ENCODE peak calls at places on chromosomes 5 and 9, in ten cellular contexts. M is neuronal stem cell; S is AG09309; Q is hepatocyte; L is BJ; V is IMR-90; N is aorta; F is SJSA1; Y is CD8-positive, alpha-beta memory T cell; K is right cardiac atrium. B is an unnamed sample.

GRCh38 chr5:176491056-176491646 is 43.0 kb downstream of the FAF2 start:
- DNase-seq in F (peak), Y (no peak), L (peak), V (peak), K (no peak), M (no peak), S (no peak), N (no peak), Q (no peak), B (no peak)

GRCh38 chr5:61768692-61769281 is 436.7 kb downstream of the ZSWIM6 start:
- DNase-seq in V (peak), Q (peak), F (peak), K (no peak), M (peak), Y (no peak), S (no peak), N (no peak), L (no peak), B (no peak)

GRCh38 chr5:122356868-122357267 is 44.8 kb downstream of the SNCAIP start:
- DNase-seq in L (no peak), N (no peak), S (no peak), V (no peak), Q (no peak), F (no peak), Y (no peak), M (no peak), K (no peak), B (no peak)

GRCh38 chr5:136004436-136004835 is 24.4 kb upstream of the TGFBI start:
- DNase-seq in M (no peak), L (peak), F (no peak), Q (peak), V (peak), S (peak), K (no peak), Y (no peak), N (no peak), B (no peak)

GRCh38 chr5:111583761-111584203 is 71.4 kb upstream of the STARD4 start:
- DNase-seq in Y (no peak), V (peak), N (no peak), M (no peak), K (no peak), L (peak), Q (no peak), F (no peak), S (no peak), B (no peak)

GRCh38 chr5:18686253-18686652 is 1052.0 kb downstream of the TAF11L14 start:
- DNase-seq in V (no peak), F (no peak), Q (no peak), S (no peak), N (no peak), L (no peak), K (no peak), Y (no peak), M (no peak), B (no peak)

GRCh38 chr5:17000296-17000939 is 64.3 kb upstream of the MYO10 start:
- DNase-seq in K (no peak), L (peak), S (peak), F (peak), N (no peak), M (no peak), Y (no peak), Q (peak), V (peak), B (no peak)

GRCh38 chr9:97307091-97307490 is 368 bp upstream of the CCDC180 start:
- DNase-seq in N (peak), L (no peak), F (no peak), Y (no peak), M (peak), Q (peak), K (peak), V (peak), S (no peak), B (peak)

GRCh38 chr9:131676431-131676972 is 63.4 kb downstream of the RAPGEF1 start:
- DNase-seq in F (no peak), K (no peak), Y (peak), S (no peak), Q (no peak), L (no peak), N (no peak), M (no peak), V (no peak), B (no peak)

GRCh38 chr9:1722404-1722803 is 292.7 kb upstream of the SMARCA2 start:
- DNase-seq in K (no peak), M (no peak), F (no peak), N (no peak), L (no peak), Q (no peak), Y (no peak), V (no peak), S (no peak), B (no peak)

GRCh38 chr9:112037281-112038016 is 137.6 kb downstream of the SUSD1 start:
- DNase-seq in K (no peak), V (peak), S (peak), L (peak), F (peak), M (peak), Q (no peak), Y (peak), N (no peak), B (no peak)

GRCh38 chr5:22852807-22853670 is at the start of gene CDH12:
- DNase-seq in S (no peak), M (peak), Y (no peak), Q (peak), K (no peak), F (no peak), N (no peak), L (no peak), V (no peak), B (no peak)

GRCh38 chr5:103617090-103617489 is 54.5 kb upstream of the NUDT12 start:
- DNase-seq in V (no peak), N (no peak), F (no peak), Q (no peak), K (no peak), Y (no peak), L (no peak), S (no peak), M (no peak), B (no peak)

GRCh38 chr5:143023447-143024096 is 253.4 kb downstream of the ARHGAP26 start:
- DNase-seq in V (peak), L (no peak), N (peak), K (peak), S (no peak), Q (no peak), Y (peak), M (no peak), F (no peak), B (peak)

GRCh38 chr9:101536938-101537337 is 3.3 kb downstream of the RNF20 start:
- DNase-seq in S (no peak), F (no peak), Y (no peak), N (no peak), M (peak), K (no peak), Q (peak), L (no peak), V (peak), B (no peak)

GRCh38 chr5:9451017-9451416 is 94.9 kb downstream of the SEMA5A start:
- DNase-seq in F (no peak), M (no peak), L (no peak), Y (no peak), N (no peak), V (no peak), Q (no peak), S (no peak), K (no peak), B (no peak)

GRCh38 chr5:62256161-62257017 is 49.6 kb upstream of the KIF2A start:
- DNase-seq in V (no peak), Y (peak), S (no peak), N (no peak), M (no peak), L (no peak), Q (no peak), K (no peak), F (no peak), B (no peak)

GRCh38 chr9:90815183-90815943 is 13.7 kb downstream of the SYK start:
- DNase-seq in N (peak), V (peak), K (no peak), L (no peak), Q (no peak), Y (no peak), F (no peak), M (no peak), S (no peak), B (peak)

GRCh38 chr5:139711852-139712171 is 63.7 kb downstream of the CXXC5 start:
- DNase-seq in N (no peak), Q (peak), K (no peak), S (no peak), V (no peak), M (no peak), L (no peak), F (no peak), Y (no peak), B (peak)
- H3K4me3 ChIP-seq in N (no peak), Q (peak), K (peak), S (peak), V (no peak), M (peak), L (no peak), F (peak), Y (peak), B (peak)

GRCh38 chr5:95647886-95648860 is 1.6 kb downstream of the RFESD start:
- DNase-seq in F (no peak), N (no peak), V (peak), Y (no peak), K (no peak), S (no peak), M (no peak), L (no peak), Q (no peak), B (no peak)
- H3K4me3 ChIP-seq in F (no peak), N (no peak), V (no peak), Y (no peak), K (no peak), S (no peak), M (no peak), L (no peak), Q (no peak), B (no peak)

GRCh38 chr9:130185494-130186005 is 13.3 kb downstream of the NCS1 start:
- DNase-seq in N (no peak), Q (no peak), F (peak), M (no peak), Y (no peak), S (no peak), K (no peak), V (peak), L (no peak), B (no peak)

GRCh38 chr9:130187523-130187846 is 15.3 kb downstream of the NCS1 start:
- DNase-seq in V (no peak), Y (no peak), N (no peak), K (no peak), F (no peak), S (no peak), Q (no peak), L (no peak), M (no peak), B (no peak)

GRCh38 chr9:130186051-130186450 is 13.8 kb downstream of the NCS1 start:
- DNase-seq in M (no peak), Y (no peak), V (peak), Q (no peak), N (no peak), L (no peak), K (no peak), S (no peak), F (no peak), B (no peak)

GRCh38 chr9:130188860-130189481 is 16.8 kb downstream of the NCS1 start:
- DNase-seq in M (no peak), L (no peak), F (no peak), N (no peak), K (no peak), S (no peak), Y (no peak), Q (no peak), V (no peak), B (no peak)

GRCh38 chr9:130186839-130187522 is 14.8 kb downstream of the NCS1 start:
- DNase-seq in F (peak), S (no peak), L (no peak), K (no peak), Y (no peak), N (peak), M (no peak), V (peak), Q (peak), B (peak)
- H3K4me3 ChIP-seq in F (peak), S (no peak), L (no peak), K (no peak), Y (no peak), N (no peak), M (no peak), V (no peak), Q (no peak), B (peak)

GRCh38 chr9:123299558-123300126 is 31.3 kb upstream of the STRBP start:
- DNase-seq in V (no peak), Q (no peak), K (no peak), F (no peak), N (no peak), Y (no peak), S (no peak), M (no peak), L (no peak), B (peak)
- H3K4me3 ChIP-seq in V (no peak), Q (no peak), K (no peak), F (no peak), N (no peak), Y (no peak), S (no peak), M (no peak), L (no peak), B (no peak)

DNA sequence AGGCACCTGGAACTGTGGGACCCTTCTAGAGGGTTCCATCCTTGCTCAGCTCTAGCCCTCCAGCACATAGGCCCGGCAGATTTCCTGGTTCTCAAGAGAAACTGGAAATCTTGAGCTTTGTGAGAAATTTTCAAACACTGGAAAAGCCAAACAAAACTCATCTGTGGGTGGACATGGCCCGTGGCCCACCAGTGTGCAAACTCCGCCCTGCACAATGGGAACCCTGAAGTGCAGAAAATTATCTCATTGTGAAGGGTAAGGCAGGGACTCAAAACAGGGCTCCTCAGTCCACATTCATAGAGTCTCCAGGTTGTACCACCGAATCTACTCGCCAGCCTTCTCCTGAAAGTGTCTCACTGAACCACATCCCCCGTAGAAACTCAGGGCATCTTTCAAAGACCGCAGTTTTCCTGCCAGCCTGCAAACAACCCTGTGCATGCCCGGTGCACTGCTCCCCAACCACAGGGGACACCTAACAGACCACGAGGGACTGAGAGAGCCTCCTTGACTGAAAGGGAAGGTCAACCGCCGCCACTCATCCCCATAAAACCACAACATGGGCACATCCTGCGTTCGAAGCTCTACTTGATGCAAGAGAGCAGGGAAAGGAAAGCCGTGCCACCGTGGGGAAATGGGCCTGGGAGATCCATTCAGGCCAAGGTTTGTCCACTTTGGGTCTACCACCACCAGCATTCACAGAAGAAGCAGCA is 18.1 kb downstream of the ADAMTS2 start:
- DNase-seq in Q (no peak), N (peak), K (peak), Y (no peak), F (no peak), S (no peak), L (no peak), M (no peak), V (no peak), B (peak)
- H3K4me3 ChIP-seq in Q (no peak), N (no peak), K (no peak), Y (no peak), F (no peak), S (no peak), L (no peak), M (no peak), V (no peak), B (no peak)

GRCh38 chr5:6456766-6457370 is 8.2 kb downstream of the UBE2QL1 start:
- DNase-seq in F (no peak), S (no peak), N (no peak), L (no peak), V (no peak), Q (no peak), Y (no peak), M (no peak), K (no peak), B (no peak)

GRCh38 chr5:6455571-6456200 is 7.0 kb downstream of the UBE2QL1 start:
- DNase-seq in Q (no peak), K (no peak), V (no peak), Y (no peak), L (no peak), N (no peak), M (no peak), S (no peak), F (no peak), B (peak)

GRCh38 chr5:6452622-6453504 is 4.2 kb downstream of the UBE2QL1 start:
- DNase-seq in L (no peak), M (no peak), Y (no peak), N (no peak), F (no peak), V (no peak), Q (no peak), S (no peak), K (peak), B (no peak)

GRCh38 chr5:6453937-6454560 is 5.4 kb downstream of the UBE2QL1 start:
- DNase-seq in N (no peak), F (no peak), K (no peak), Y (no peak), V (no peak), S (no peak), Q (no peak), L (no peak), M (no peak), B (no peak)

GRCh38 chr5:6454628-6455053 is 6.0 kb downstream of the UBE2QL1 start:
- DNase-seq in L (no peak), Q (no peak), N (no peak), S (no peak), Y (no peak), F (no peak), K (no peak), V (no peak), M (no peak), B (peak)
- H3K4me3 ChIP-seq in L (no peak), Q (no peak), N (no peak), S (no peak), Y (no peak), F (no peak), K (no peak), V (no peak), M (no peak), B (no peak)

GRCh38 chr5:160118349-160119141 is 705 bp downstream of the PWWP2A start:
- DNase-seq in Y (peak), Q (peak), V (no peak), F (no peak), N (peak), M (no peak), L (no peak), K (peak), S (no peak), B (peak)

GRCh38 chr5:160116991-160117390 is 2.3 kb downstream of the PWWP2A start:
- DNase-seq in S (no peak), Y (no peak), V (no peak), M (no peak), L (no peak), F (no peak), K (no peak), Q (no peak), N (no peak), B (no peak)

GRCh38 chr5:160119142-160119904 is at the start of gene PWWP2A:
- DNase-seq in N (peak), S (peak), Q (peak), F (peak), V (peak), K (peak), L (peak), M (peak), Y (peak), B (peak)

DNA sequence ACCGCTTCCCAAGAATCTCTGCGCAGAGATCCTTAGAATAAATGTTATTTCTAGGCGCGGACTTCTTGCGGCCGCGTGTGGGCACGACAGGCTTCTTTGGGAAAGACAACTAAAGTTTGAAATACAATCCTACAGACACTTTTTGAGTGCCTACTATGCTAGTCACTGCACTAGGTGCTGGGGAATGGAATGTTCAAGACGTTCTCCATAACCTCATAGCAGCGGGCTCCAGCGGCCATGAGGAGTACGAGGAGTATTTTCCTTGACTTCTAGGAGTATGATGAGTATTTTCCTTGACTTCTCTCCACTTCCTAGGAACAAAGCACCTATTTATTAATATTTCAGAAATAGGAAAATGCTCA is 636 bp upstream of the PWWP2A start:
- DNase-seq in Y (no peak), L (no peak), V (no peak), N (no peak), M (no peak), Q (no peak), K (no peak), S (no peak), F (no peak), B (no peak)
- H3K4me3 ChIP-seq in Y (peak), L (no peak), V (no peak), N (no peak), M (no peak), Q (no peak), K (no peak), S (no peak), F (no peak), B (no peak)